ENCODE peak calls at places on chromosome 21, in nine cellular contexts. One of them, this sample, is unnamed. For H3K36me3, the result is how much of the 10 kb centered on the place peaks cover.

GRCh38 chr21:17829472-17829871 is 10.3 kb upstream of the C21orf91 start:
- DNase-seq in transverse colon: no peak
- DNase-seq in ovary: no peak
- DNase-seq in right lobe of liver: no peak
- DNase-seq in suprapubic skin: no peak
- DNase-seq in testis: no peak
- DNase-seq in spleen: no peak
- DNase-seq in breast epithelium: no peak
- DNase-seq in heart left ventricle: no peak
- DNase-seq in this sample: no peak

GRCh38 chr21:34598931-34599400 is 15.9 kb downstream of the RCAN1 start:
- DNase-seq in transverse colon: no peak
- DNase-seq in ovary: no peak
- DNase-seq in right lobe of liver: no peak
- DNase-seq in suprapubic skin: no peak
- DNase-seq in testis: no peak
- DNase-seq in spleen: no peak
- DNase-seq in breast epithelium: no peak
- DNase-seq in heart left ventricle: no peak
- DNase-seq in this sample: no peak

GRCh38 chr21:33412832-33413519 is 9.8 kb downstream of the IFNGR2 start:
- DNase-seq in transverse colon: peak
- DNase-seq in ovary: no peak
- DNase-seq in right lobe of liver: peak
- DNase-seq in suprapubic skin: no peak
- DNase-seq in testis: no peak
- DNase-seq in spleen: no peak
- DNase-seq in breast epithelium: no peak
- DNase-seq in heart left ventricle: no peak
- DNase-seq in this sample: no peak

GRCh38 chr21:29264721-29265120 is 34.0 kb upstream of the BACH1 start:
- DNase-seq in transverse colon: no peak
- DNase-seq in ovary: no peak
- DNase-seq in right lobe of liver: no peak
- DNase-seq in suprapubic skin: no peak
- DNase-seq in testis: no peak
- DNase-seq in spleen: no peak
- DNase-seq in breast epithelium: no peak
- DNase-seq in heart left ventricle: no peak
- DNase-seq in this sample: no peak

GRCh38 chr21:35219719-35220118 is 170.6 kb upstream of the RUNX1 start:
- DNase-seq in transverse colon: no peak
- DNase-seq in ovary: no peak
- DNase-seq in right lobe of liver: no peak
- DNase-seq in suprapubic skin: no peak
- DNase-seq in testis: no peak
- DNase-seq in spleen: no peak
- DNase-seq in breast epithelium: no peak
- DNase-seq in heart left ventricle: no peak
- DNase-seq in this sample: no peak

GRCh38 chr21:17548262-17548661 is 35.4 kb downstream of the CXADR start:
- DNase-seq in transverse colon: no peak
- DNase-seq in ovary: no peak
- DNase-seq in right lobe of liver: no peak
- DNase-seq in suprapubic skin: no peak
- DNase-seq in testis: no peak
- DNase-seq in spleen: no peak
- DNase-seq in breast epithelium: no peak
- DNase-seq in heart left ventricle: no peak
- DNase-seq in this sample: no peak

GRCh38 chr21:28066051-28066450 is 926.6 kb downstream of the LTN1 start:
- DNase-seq in transverse colon: no peak
- DNase-seq in ovary: no peak
- DNase-seq in right lobe of liver: no peak
- DNase-seq in suprapubic skin: no peak
- DNase-seq in testis: no peak
- DNase-seq in spleen: no peak
- DNase-seq in breast epithelium: no peak
- DNase-seq in heart left ventricle: no peak
- DNase-seq in this sample: no peak

GRCh38 chr21:26027696-26028095 is 142.9 kb downstream of the APP start:
- DNase-seq in transverse colon: no peak
- DNase-seq in ovary: no peak
- DNase-seq in right lobe of liver: no peak
- DNase-seq in suprapubic skin: no peak
- DNase-seq in testis: no peak
- DNase-seq in spleen: no peak
- DNase-seq in breast epithelium: no peak
- DNase-seq in heart left ventricle: no peak
- DNase-seq in this sample: no peak

GRCh38 chr21:42308161-42308913 is 6.9 kb downstream of the TFF3 start:
- DNase-seq in transverse colon: no peak
- DNase-seq in ovary: no peak
- DNase-seq in right lobe of liver: no peak
- DNase-seq in suprapubic skin: peak
- DNase-seq in testis: no peak
- DNase-seq in spleen: no peak
- DNase-seq in breast epithelium: no peak
- DNase-seq in heart left ventricle: no peak
- DNase-seq in this sample: no peak

GRCh38 chr21:31668651-31669491 is 9.4 kb downstream of the SOD1 start:
- DNase-seq in transverse colon: no peak
- DNase-seq in ovary: no peak
- DNase-seq in right lobe of liver: no peak
- DNase-seq in suprapubic skin: no peak
- DNase-seq in testis: no peak
- DNase-seq in spleen: no peak
- DNase-seq in breast epithelium: no peak
- DNase-seq in heart left ventricle: no peak
- DNase-seq in this sample: no peak

GRCh38 chr21:31671146-31671716 is 11.7 kb downstream of the SOD1 start:
- DNase-seq in transverse colon: no peak
- DNase-seq in ovary: no peak
- DNase-seq in right lobe of liver: no peak
- DNase-seq in suprapubic skin: no peak
- DNase-seq in testis: no peak
- DNase-seq in spleen: no peak
- DNase-seq in breast epithelium: no peak
- DNase-seq in heart left ventricle: no peak
- DNase-seq in this sample: no peak

GRCh38 chr21:31667639-31668038 is 8.1 kb downstream of the SOD1 start:
- DNase-seq in transverse colon: no peak
- DNase-seq in ovary: no peak
- DNase-seq in right lobe of liver: no peak
- DNase-seq in suprapubic skin: no peak
- DNase-seq in testis: no peak
- DNase-seq in spleen: no peak
- DNase-seq in breast epithelium: no peak
- DNase-seq in heart left ventricle: no peak
- DNase-seq in this sample: no peak

GRCh38 chr21:31671931-31672330 is 12.4 kb downstream of the SOD1 start:
- DNase-seq in transverse colon: no peak
- DNase-seq in ovary: no peak
- DNase-seq in right lobe of liver: no peak
- DNase-seq in suprapubic skin: no peak
- DNase-seq in testis: no peak
- DNase-seq in spleen: no peak
- DNase-seq in breast epithelium: no peak
- DNase-seq in heart left ventricle: no peak
- DNase-seq in this sample: no peak

GRCh38 chr21:31670065-31670464 is 10.6 kb downstream of the SOD1 start:
- DNase-seq in transverse colon: no peak
- DNase-seq in ovary: no peak
- DNase-seq in right lobe of liver: no peak
- DNase-seq in suprapubic skin: no peak
- DNase-seq in testis: no peak
- DNase-seq in spleen: no peak
- DNase-seq in breast epithelium: no peak
- DNase-seq in heart left ventricle: no peak
- DNase-seq in this sample: no peak
- TF ChIP-seq POLR2A in transverse colon: no peak
- TF ChIP-seq POLR2A in ovary: no peak
- TF ChIP-seq POLR2A in right lobe of liver: no peak
- TF ChIP-seq POLR2A in suprapubic skin: no peak
- TF ChIP-seq POLR2A in testis: no peak
- TF ChIP-seq POLR2A in spleen: no peak
- TF ChIP-seq POLR2A in breast epithelium: no peak
- TF ChIP-seq POLR2A in heart left ventricle: no peak
- TF ChIP-seq POLR2A in this sample: no peak

DNA sequence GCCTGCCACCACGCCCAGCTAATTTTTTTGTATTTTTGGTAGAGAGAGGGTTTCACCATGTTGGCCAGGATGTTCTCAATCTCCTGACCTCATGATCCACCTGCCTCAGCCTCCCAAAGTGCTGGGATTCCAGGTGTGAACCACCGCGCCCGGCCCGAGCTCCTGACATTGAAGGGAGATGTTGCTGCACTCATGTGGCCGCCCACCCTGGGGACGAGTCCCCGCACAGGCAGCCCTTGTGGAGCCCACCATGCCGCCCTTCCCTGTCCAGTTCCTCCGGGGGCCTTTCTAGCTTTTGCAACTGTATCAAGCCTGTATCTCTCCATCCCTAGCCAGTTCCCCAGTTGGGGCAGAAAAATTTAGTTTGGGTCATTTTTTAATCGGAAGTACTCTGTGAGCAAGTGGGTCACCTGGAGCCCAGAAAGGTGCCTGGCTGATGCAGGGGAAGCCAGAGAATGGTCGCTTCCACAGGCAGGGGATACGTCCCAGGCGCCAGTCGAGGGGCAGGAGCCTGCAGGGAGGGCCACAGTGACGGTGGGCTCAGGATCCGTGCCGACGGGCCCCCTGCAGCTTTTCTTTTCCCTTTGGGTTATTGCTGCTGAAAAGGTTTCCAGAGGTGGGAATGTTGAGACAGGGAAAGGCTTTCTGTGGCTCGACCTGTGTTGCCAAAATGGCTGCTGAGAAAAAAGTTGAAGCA is 20.4 kb downstream of the PCNT start:
- DNase-seq in transverse colon: no peak
- DNase-seq in ovary: no peak
- DNase-seq in right lobe of liver: no peak
- DNase-seq in suprapubic skin: no peak
- DNase-seq in testis: no peak
- DNase-seq in spleen: no peak
- DNase-seq in breast epithelium: no peak
- DNase-seq in heart left ventricle: no peak
- DNase-seq in this sample: no peak
- H3K36me3 ChIP-seq in transverse colon: under half
- H3K36me3 ChIP-seq in ovary: under half
- H3K36me3 ChIP-seq in right lobe of liver: under half
- H3K36me3 ChIP-seq in suprapubic skin: half or more
- H3K36me3 ChIP-seq in testis: under half
- H3K36me3 ChIP-seq in spleen: half or more
- H3K36me3 ChIP-seq in breast epithelium: under half
- H3K36me3 ChIP-seq in heart left ventricle: under half
- H3K36me3 ChIP-seq in this sample: under half

GRCh38 chr21:30962013-30962412 is 76.3 kb downstream of the KRTAP19-8 start:
- DNase-seq in transverse colon: no peak
- DNase-seq in ovary: no peak
- DNase-seq in right lobe of liver: no peak
- DNase-seq in suprapubic skin: no peak
- DNase-seq in testis: no peak
- DNase-seq in spleen: no peak
- DNase-seq in breast epithelium: no peak
- DNase-seq in heart left ventricle: no peak
- DNase-seq in this sample: no peak
- TF ChIP-seq CTCF in transverse colon: no peak
- TF ChIP-seq CTCF in ovary: no peak
- TF ChIP-seq CTCF in right lobe of liver: peak
- TF ChIP-seq CTCF in suprapubic skin: no peak
- TF ChIP-seq CTCF in testis: peak
- TF ChIP-seq CTCF in spleen: no peak
- TF ChIP-seq CTCF in breast epithelium: no peak
- TF ChIP-seq CTCF in heart left ventricle: no peak
- TF ChIP-seq CTCF in this sample: no peak

GRCh38 chr21:46096997-46097825 is 701 bp upstream of the COL6A2 start:
- DNase-seq in transverse colon: peak
- DNase-seq in ovary: peak
- DNase-seq in right lobe of liver: peak
- DNase-seq in suprapubic skin: no peak
- DNase-seq in testis: peak
- DNase-seq in spleen: peak
- DNase-seq in breast epithelium: peak
- DNase-seq in heart left ventricle: peak
- DNase-seq in this sample: peak

GRCh38 chr21:46096596-46096981 is 1.3 kb upstream of the COL6A2 start:
- DNase-seq in transverse colon: no peak
- DNase-seq in ovary: peak
- DNase-seq in right lobe of liver: no peak
- DNase-seq in suprapubic skin: no peak
- DNase-seq in testis: no peak
- DNase-seq in spleen: no peak
- DNase-seq in breast epithelium: no peak
- DNase-seq in heart left ventricle: no peak
- DNase-seq in this sample: no peak

GRCh38 chr21:46098303-46099141 is 610 bp downstream of the COL6A2 start:
- DNase-seq in transverse colon: peak
- DNase-seq in ovary: peak
- DNase-seq in right lobe of liver: peak
- DNase-seq in suprapubic skin: peak
- DNase-seq in testis: peak
- DNase-seq in spleen: peak
- DNase-seq in breast epithelium: peak
- DNase-seq in heart left ventricle: peak
- DNase-seq in this sample: peak

GRCh38 chr21:46099476-46099875 is 1.6 kb downstream of the COL6A2 start:
- DNase-seq in transverse colon: peak
- DNase-seq in ovary: peak
- DNase-seq in right lobe of liver: peak
- DNase-seq in suprapubic skin: peak
- DNase-seq in testis: peak
- DNase-seq in spleen: peak
- DNase-seq in breast epithelium: no peak
- DNase-seq in heart left ventricle: peak
- DNase-seq in this sample: peak

GRCh38 chr21:46097826-46098286 is at the start of gene COL6A2:
- DNase-seq in transverse colon: peak
- DNase-seq in ovary: peak
- DNase-seq in right lobe of liver: peak
- DNase-seq in suprapubic skin: peak
- DNase-seq in testis: peak
- DNase-seq in spleen: peak
- DNase-seq in breast epithelium: peak
- DNase-seq in heart left ventricle: peak
- DNase-seq in this sample: peak
- TF ChIP-seq POLR2A in transverse colon: peak
- TF ChIP-seq POLR2A in ovary: peak
- TF ChIP-seq POLR2A in right lobe of liver: peak
- TF ChIP-seq POLR2A in suprapubic skin: no peak
- TF ChIP-seq POLR2A in testis: no peak
- TF ChIP-seq POLR2A in spleen: no peak
- TF ChIP-seq POLR2A in breast epithelium: no peak
- TF ChIP-seq POLR2A in heart left ventricle: peak
- TF ChIP-seq POLR2A in this sample: peak

DNA sequence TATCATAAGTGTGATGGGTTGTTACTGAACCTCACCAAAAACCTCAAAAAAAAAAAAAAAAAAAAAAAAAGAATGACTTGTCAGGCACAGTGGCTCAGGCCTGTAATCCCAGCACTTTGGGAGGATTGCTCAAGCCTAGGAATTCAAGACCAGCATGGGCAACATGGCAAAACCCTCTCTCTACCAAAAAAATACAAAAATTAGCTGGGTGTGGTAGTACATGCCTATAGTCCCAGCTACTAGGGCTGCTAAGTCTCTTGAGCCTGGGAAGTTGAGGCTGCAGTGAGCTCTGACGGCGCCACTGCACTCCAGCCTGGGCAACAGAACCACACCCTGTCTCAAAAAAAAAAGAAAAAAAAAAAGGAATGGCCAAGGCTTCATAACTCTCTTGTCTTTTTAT is 11.1 kb downstream of the CHAF1B start:
- DNase-seq in transverse colon: no peak
- DNase-seq in ovary: no peak
- DNase-seq in right lobe of liver: no peak
- DNase-seq in suprapubic skin: no peak
- DNase-seq in testis: no peak
- DNase-seq in spleen: no peak
- DNase-seq in breast epithelium: no peak
- DNase-seq in heart left ventricle: no peak
- DNase-seq in this sample: no peak
- H3K36me3 ChIP-seq in transverse colon: under half
- H3K36me3 ChIP-seq in ovary: under half
- H3K36me3 ChIP-seq in right lobe of liver: under half
- H3K36me3 ChIP-seq in suprapubic skin: under half
- H3K36me3 ChIP-seq in testis: under half
- H3K36me3 ChIP-seq in spleen: half or more
- H3K36me3 ChIP-seq in breast epithelium: under half
- H3K36me3 ChIP-seq in heart left ventricle: under half
- H3K36me3 ChIP-seq in this sample: under half